ENCODE peak calls at places on chromosomes 13 and 19, in nine cellular contexts. C is pancreas, U is brain microvascular endothelial cell, A is ascending aorta, Q is lower lobe of right lung, Y is tibial artery, T is body of pancreas, W is endothelial cell of umbilical vein, V is spleen. N is an unnamed sample.

GRCh38 chr13:75161804-75162203 is 320.2 kb downstream of the TBC1D4 start:
- DNase-seq in C (no peak), U (no peak), A (no peak), Q (no peak), Y (no peak), T (no peak), W (no peak), V (no peak), N (no peak)

GRCh38 chr19:32816555-32817099 is 52.9 kb downstream of the SLC7A9 start:
- DNase-seq in C (no peak), U (no peak), A (no peak), Q (no peak), Y (no peak), T (no peak), W (no peak), V (no peak), N (no peak)

GRCh38 chr19:45883881-45884681 is 1.9 kb downstream of the IRF2BP1 start:
- DNase-seq in C (peak), U (no peak), A (no peak), Q (no peak), Y (no peak), T (peak), W (no peak), V (peak), N (no peak)

GRCh38 chr13:87331178-87331577 is 340.0 kb upstream of the SLITRK5 start:
- DNase-seq in C (no peak), U (no peak), A (no peak), Q (no peak), Y (no peak), T (no peak), W (no peak), V (no peak), N (no peak)

GRCh38 chr19:43798546-43799409 is 3.5 kb downstream of the LYPD5 start:
- DNase-seq in C (peak), U (no peak), A (no peak), Q (peak), Y (no peak), T (peak), W (no peak), V (peak), N (peak)

GRCh38 chr19:45637890-45638667 is 1.1 kb downstream of the EML2 start:
- DNase-seq in C (no peak), U (peak), A (no peak), Q (no peak), Y (no peak), T (no peak), W (no peak), V (no peak), N (no peak)

GRCh38 chr13:23462815-23463559 is 29.5 kb upstream of the SACS start:
- DNase-seq in C (no peak), U (peak), A (no peak), Q (no peak), Y (no peak), T (no peak), W (no peak), V (no peak), N (no peak)

GRCh38 chr19:43700368-43701015 is 15.4 kb upstream of the IRGC start:
- DNase-seq in C (no peak), U (peak), A (no peak), Q (peak), Y (peak), T (peak), W (peak), V (no peak), N (peak)

GRCh38 chr13:26255717-26256277 is 1.9 kb downstream of the CDK8 start:
- DNase-seq in C (no peak), U (no peak), A (no peak), Q (no peak), Y (no peak), T (no peak), W (peak), V (no peak), N (no peak)

GRCh38 chr13:95156208-95156607 is 145.0 kb downstream of the ABCC4 start:
- DNase-seq in C (no peak), U (peak), A (no peak), Q (no peak), Y (no peak), T (no peak), W (peak), V (no peak), N (no peak)

GRCh38 chr19:45824041-45824471 is 8.9 kb upstream of the RSPH6A start:
- DNase-seq in C (no peak), U (no peak), A (no peak), Q (no peak), Y (no peak), T (peak), W (peak), V (no peak), N (no peak)

GRCh38 chr13:50451609-50452008 is 391.9 kb downstream of the DLEU7 start:
- DNase-seq in C (no peak), U (no peak), A (no peak), Q (peak), Y (no peak), T (no peak), W (no peak), V (no peak), N (no peak)

GRCh38 chr13:70375718-70376117 is 267.5 kb upstream of the KLHL1 start:
- DNase-seq in C (no peak), U (no peak), A (no peak), Q (no peak), Y (no peak), T (no peak), W (no peak), V (no peak), N (no peak)

GRCh38 chr19:2540646-2541454 is 64.9 kb downstream of the GADD45B start:
- DNase-seq in C (peak), U (peak), A (no peak), Q (peak), Y (peak), T (peak), W (peak), V (peak), N (peak)

GRCh38 chr13:89627991-89628390 is 1719.5 kb upstream of the MIR17HG start:
- DNase-seq in C (no peak), U (no peak), A (no peak), Q (no peak), Y (no peak), T (no peak), W (no peak), V (no peak), N (no peak)

GRCh38 chr19:11729586-11729985 is 9.2 kb downstream of the ZNF823 start:
- DNase-seq in C (no peak), U (no peak), A (no peak), Q (no peak), Y (no peak), T (no peak), W (no peak), V (no peak), N (no peak)

GRCh38 chr19:339262-339887 is 5.2 kb downstream of the MIER2 start:
- DNase-seq in C (no peak), U (peak), A (no peak), Q (no peak), Y (no peak), T (no peak), W (no peak), V (peak), N (no peak)

GRCh38 chr13:93227906-93228801 is 1.5 kb downstream of the GPC6 start:
- DNase-seq in C (peak), U (peak), A (no peak), Q (peak), Y (peak), T (peak), W (no peak), V (no peak), N (peak)

GRCh38 chr13:68851026-68851425 is 1256.6 kb upstream of the ATXN8OS start:
- DNase-seq in C (no peak), U (no peak), A (no peak), Q (no peak), Y (no peak), T (no peak), W (no peak), V (no peak), N (no peak)

GRCh38 chr19:43759515-43759914 is 4.8 kb upstream of the SMG9 start:
- DNase-seq in C (no peak), U (peak), A (no peak), Q (no peak), Y (no peak), T (no peak), W (peak), V (no peak), N (no peak)

GRCh38 chr19:50501186-50501567 is 9.8 kb downstream of the JOSD2 start:
- DNase-seq in C (no peak), U (no peak), A (no peak), Q (peak), Y (no peak), T (no peak), W (no peak), V (peak), N (no peak)

GRCh38 chr13:84574851-84575250 is 692.6 kb upstream of the SLITRK1 start:
- DNase-seq in C (no peak), U (peak), A (no peak), Q (no peak), Y (no peak), T (no peak), W (no peak), V (no peak), N (no peak)
- TF ChIP-seq CTCF in C (no peak), U (peak), A (no peak), Q (no peak), Y (no peak), T (peak), W (no peak), V (no peak), N (no peak)

GRCh38 chr19:3669134-3669436 is 31.2 kb downstream of the PIP5K1C start:
- DNase-seq in C (no peak), U (no peak), A (no peak), Q (no peak), Y (no peak), T (no peak), W (no peak), V (no peak), N (no peak)
- H3K27ac ChIP-seq in C (no peak), U (no peak), A (peak), Q (peak), Y (peak), T (no peak), W (no peak), V (no peak), N (peak)

DNA sequence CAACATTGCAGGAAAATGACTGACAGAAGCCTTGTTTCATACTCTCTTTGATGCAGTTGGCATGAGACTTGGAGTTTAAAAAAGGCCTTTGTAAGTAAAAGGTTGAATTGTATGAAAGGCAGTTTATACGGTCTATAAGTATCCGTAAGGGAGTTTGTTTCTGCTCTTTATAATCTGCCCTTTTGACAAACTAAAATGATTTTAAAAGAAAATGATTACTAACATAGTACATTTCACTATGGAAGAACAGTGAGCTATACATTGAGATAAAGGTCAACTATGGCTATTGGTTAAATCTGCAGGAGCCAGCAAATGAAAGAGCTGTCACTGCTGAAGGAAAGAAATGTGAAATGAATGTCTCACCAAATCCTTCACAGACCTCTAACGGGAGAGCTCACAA is 296.1 kb upstream of the SLITRK6 start:
- DNase-seq in C (no peak), U (no peak), A (no peak), Q (no peak), Y (no peak), T (no peak), W (no peak), V (no peak), N (no peak)
- H3K4me3 ChIP-seq in C (no peak), U (no peak), A (no peak), Q (no peak), Y (no peak), T (no peak), W (no peak), V (no peak), N (no peak)

GRCh38 chr19:55283548-55284393 is at the start of gene BRSK1:
- DNase-seq in C (no peak), U (peak), A (no peak), Q (no peak), Y (no peak), T (peak), W (no peak), V (no peak), N (no peak)
- TF ChIP-seq CTCF in C (no peak), U (no peak), A (no peak), Q (no peak), Y (no peak), T (no peak), W (no peak), V (no peak), N (no peak)

DNA sequence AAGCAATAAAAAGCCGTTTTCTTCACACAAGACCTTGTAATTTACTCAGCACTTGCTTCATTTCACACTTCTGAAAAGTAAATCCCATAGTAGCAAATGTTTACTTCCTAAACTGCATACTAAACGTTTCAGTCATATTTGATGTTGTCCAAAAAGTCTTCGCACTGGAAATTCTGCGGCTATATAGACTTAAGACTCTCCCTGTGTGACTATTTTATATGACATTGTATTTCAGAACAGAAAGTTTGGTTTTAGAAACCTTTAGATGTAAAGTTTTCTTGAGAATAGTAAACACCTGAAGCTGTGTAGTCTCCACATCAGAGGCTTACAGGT is 29.6 kb downstream of the ZAR1L start:
- DNase-seq in C (no peak), U (peak), A (no peak), Q (no peak), Y (no peak), T (no peak), W (no peak), V (no peak), N (no peak)
- H3K27ac ChIP-seq in C (no peak), U (peak), A (peak), Q (peak), Y (peak), T (no peak), W (peak), V (no peak), N (no peak)

DNA sequence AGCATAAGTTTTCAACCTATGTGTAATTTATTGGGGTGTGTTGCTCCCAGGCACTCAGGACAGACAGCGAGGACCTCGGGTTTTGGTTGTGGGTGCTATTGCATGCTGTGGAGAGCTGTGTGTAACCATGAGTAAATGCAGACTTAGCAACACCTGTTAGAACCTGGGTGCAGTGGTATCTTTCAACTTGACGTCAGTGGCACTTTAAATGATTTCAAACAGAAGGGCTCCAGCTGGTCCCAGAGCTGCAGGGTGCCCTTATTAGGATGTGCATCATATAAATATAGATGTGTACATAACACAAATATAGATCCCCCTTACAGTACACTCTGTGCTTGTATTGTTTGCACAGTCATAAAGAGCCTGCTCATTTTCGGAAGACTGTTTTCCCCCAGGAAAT is 228.3 kb upstream of the IRS2 start:
- DNase-seq in C (peak), U (no peak), A (no peak), Q (no peak), Y (no peak), T (peak), W (no peak), V (no peak), N (no peak)
- H3K4me3 ChIP-seq in C (no peak), U (no peak), A (no peak), Q (no peak), Y (no peak), T (no peak), W (no peak), V (no peak), N (no peak)

GRCh38 chr13:96992633-96993032 is 1.6 kb downstream of the OXGR1 start:
- DNase-seq in C (no peak), U (no peak), A (no peak), Q (no peak), Y (no peak), T (no peak), W (no peak), V (no peak), N (no peak)

GRCh38 chr13:96994849-96995243 is 570 bp upstream of the OXGR1 start:
- DNase-seq in C (no peak), U (no peak), A (no peak), Q (no peak), Y (no peak), T (no peak), W (no peak), V (no peak), N (no peak)

GRCh38 chr13:96993660-96994029 is 631 bp downstream of the OXGR1 start:
- DNase-seq in C (no peak), U (no peak), A (no peak), Q (no peak), Y (no peak), T (no peak), W (no peak), V (no peak), N (no peak)

GRCh38 chr13:96996097-96996496 is 1.8 kb upstream of the OXGR1 start:
- DNase-seq in C (no peak), U (no peak), A (no peak), Q (no peak), Y (no peak), T (no peak), W (no peak), V (no peak), N (no peak)

DNA sequence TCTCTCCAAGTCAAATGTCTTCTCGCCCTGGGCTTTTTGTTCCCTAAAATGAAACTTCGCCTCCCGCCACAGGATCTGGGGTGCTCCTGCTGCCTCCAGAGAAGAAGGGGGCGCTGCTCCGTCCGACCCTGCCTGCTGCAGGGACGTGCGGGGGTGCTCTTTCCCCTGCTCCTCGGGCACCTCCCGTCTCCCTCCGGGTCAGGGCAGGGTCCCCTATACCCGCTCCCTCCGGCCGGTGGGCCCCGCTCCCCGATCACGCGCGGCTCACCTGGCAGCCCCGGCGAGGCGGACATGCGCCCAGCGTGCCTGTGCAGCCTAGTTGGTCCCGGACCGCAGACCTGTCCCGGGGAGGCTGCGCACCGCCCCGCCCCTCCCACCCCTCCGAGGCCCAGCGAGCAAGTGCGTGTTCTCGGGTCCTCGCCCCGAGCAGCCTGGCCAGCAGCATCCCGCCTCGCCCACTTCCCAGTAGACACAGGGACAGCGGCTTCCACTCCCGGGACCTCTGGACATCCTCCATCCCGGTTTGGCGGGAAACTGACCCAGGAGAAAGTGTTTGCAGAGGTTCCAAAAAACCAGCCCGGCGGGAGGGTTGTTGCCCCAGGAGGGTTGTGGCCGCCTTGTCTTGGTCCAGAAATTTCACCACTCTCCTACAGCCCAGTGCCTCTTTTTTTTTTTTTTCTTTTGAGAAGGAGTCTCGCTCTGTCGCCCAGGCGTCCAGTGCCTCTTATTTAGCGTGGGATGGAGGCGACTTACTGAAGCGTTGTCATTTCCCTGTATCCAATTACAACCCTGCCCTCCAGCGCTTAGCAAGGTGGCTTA is at the start of gene OXGR1:
- DNase-seq in C (no peak), U (no peak), A (no peak), Q (peak), Y (no peak), T (peak), W (no peak), V (no peak), N (no peak)
- TF ChIP-seq CTCF in C (no peak), U (no peak), A (no peak), Q (no peak), Y (no peak), T (no peak), W (no peak), V (no peak), N (no peak)

GRCh38 chr19:7941895-7942596 is 1.4 kb downstream of the TIMM44 start:
- DNase-seq in C (no peak), U (no peak), A (no peak), Q (no peak), Y (no peak), T (no peak), W (no peak), V (no peak), N (no peak)

GRCh38 chr19:7940841-7941240 is 2.6 kb downstream of the TIMM44 start:
- DNase-seq in C (no peak), U (no peak), A (no peak), Q (no peak), Y (no peak), T (no peak), W (no peak), V (no peak), N (peak)

GRCh38 chr19:7943444-7944176 is at the start of gene TIMM44:
- DNase-seq in C (peak), U (peak), A (peak), Q (peak), Y (peak), T (peak), W (peak), V (peak), N (peak)

GRCh38 chr19:7944177-7944761 is 803 bp upstream of the TIMM44 start:
- DNase-seq in C (peak), U (peak), A (peak), Q (peak), Y (peak), T (peak), W (peak), V (peak), N (peak)

DNA sequence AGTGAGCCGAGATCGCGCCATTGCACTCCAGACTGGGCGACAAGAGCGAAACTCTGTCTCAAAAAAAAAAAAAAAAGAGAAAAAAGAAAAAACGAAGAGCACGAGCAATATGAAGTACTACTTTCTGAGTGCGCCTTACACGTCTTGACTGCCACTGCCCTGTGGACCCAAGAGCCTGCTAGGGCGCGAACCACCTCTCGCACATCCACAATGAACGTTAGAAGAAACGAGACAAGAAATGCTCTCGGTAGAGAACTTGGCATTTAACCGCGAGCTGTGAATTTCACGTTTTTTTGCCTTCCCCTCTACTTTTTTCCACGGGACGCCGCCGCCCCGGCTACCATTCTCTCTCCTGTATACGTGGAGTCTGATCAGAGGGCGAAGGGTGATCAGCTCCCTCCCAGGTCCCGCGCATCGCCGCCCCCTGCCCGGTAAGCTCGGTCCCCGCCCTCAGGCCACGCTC is 454 bp downstream of the TIMM44 start:
- DNase-seq in C (no peak), U (no peak), A (no peak), Q (no peak), Y (no peak), T (no peak), W (no peak), V (no peak), N (no peak)
- H3K27ac ChIP-seq in C (peak), U (peak), A (peak), Q (peak), Y (peak), T (peak), W (peak), V (peak), N (peak)